ENCODE peak calls at places on chromosomes 6 and 20, in four cellular contexts. L, M, W and G are unnamed samples. For H3K27me3, the result is how much of the 10 kb centered on the place peaks cover.

GRCh38 chr6:39887692-39888450 is 46.4 kb downstream of the MOCS1 start:
- DNase-seq in M (no peak), W (peak), L (peak), G (peak)

GRCh38 chr6:81857812-81858211 is 105.3 kb upstream of the TENT5A start:
- DNase-seq in L (no peak), W (no peak), M (no peak), G (no peak)

GRCh38 chr6:108194503-108194902 is 28.7 kb downstream of the NR2E1 start:
- DNase-seq in L (no peak), M (no peak), W (no peak), G (no peak)

GRCh38 chr6:1606533-1607235 is 3.0 kb upstream of the FOXC1 start:
- DNase-seq in L (no peak), W (peak), M (no peak), G (no peak)

GRCh38 chr20:31566332-31566657 is 38.8 kb upstream of the ID1 start:
- DNase-seq in M (no peak), W (no peak), L (no peak), G (no peak)

GRCh38 chr6:31293343-31293742 is 21.5 kb upstream of the HLA-C start:
- DNase-seq in L (peak), W (peak), M (no peak), G (no peak)

GRCh38 chr20:37749185-37749584 is 55.4 kb downstream of the CTNNBL1 start:
- DNase-seq in M (no peak), W (no peak), L (no peak), G (no peak)

GRCh38 chr6:38264605-38265004 is 375.1 kb downstream of the BTBD9 start:
- DNase-seq in L (no peak), M (no peak), W (peak), G (no peak)

GRCh38 chr6:35177586-35177985 is 36.2 kb upstream of the SCUBE3 start:
- DNase-seq in W (no peak), L (no peak), M (no peak), G (no peak)

GRCh38 chr20:3764659-3765058 is 2.9 kb downstream of the ADISSP start:
- DNase-seq in W (no peak), M (no peak), L (no peak), G (no peak)

GRCh38 chr6:41733349-41733706 is 2.1 kb downstream of the TFEB start:
- DNase-seq in W (no peak), M (no peak), L (no peak), G (no peak)

GRCh38 chr6:73732845-73733675 is 37.1 kb downstream of the CD109 start:
- DNase-seq in L (peak), W (peak), M (peak), G (peak)

GRCh38 chr6:11392778-11393507 is 144.6 kb upstream of the TMEM170B start:
- DNase-seq in W (no peak), L (peak), M (no peak), G (peak)

GRCh38 chr6:10099086-10099499 is 315.8 kb downstream of the TFAP2A start:
- DNase-seq in L (no peak), M (no peak), W (no peak), G (peak)

GRCh38 chr6:157083343-157083742 is 240.0 kb downstream of the TMEM242 start:
- DNase-seq in M (no peak), W (no peak), L (no peak), G (no peak)

GRCh38 chr20:14672066-14672465 is 334.7 kb upstream of the FLRT3 start:
- DNase-seq in W (no peak), L (no peak), M (no peak), G (no peak)

GRCh38 chr6:108835218-108835850 is 12.9 kb upstream of the ARMC2 start:
- DNase-seq in M (peak), W (peak), L (peak), G (peak)

GRCh38 chr20:21353236-21353635 is 44.1 kb downstream of the NKX2-4 start:
- DNase-seq in W (no peak), L (peak), M (no peak), G (no peak)

GRCh38 chr6:26240981-26241770 is 123.8 kb upstream of the BTN3A2 start:
- DNase-seq in M (no peak), W (peak), L (peak), G (no peak)

GRCh38 chr20:3861191-3861590 is 14.6 kb downstream of the MAVS start:
- DNase-seq in L (no peak), W (no peak), M (no peak), G (no peak)

GRCh38 chr20:2206957-2207769 is 88.6 kb upstream of the TGM3 start:
- DNase-seq in L (peak), W (peak), M (peak), G (peak)

GRCh38 chr6:56046576-56046975 is 171.2 kb upstream of the BMP5 start:
- DNase-seq in W (no peak), L (peak), M (no peak), G (no peak)

GRCh38 chr6:47079638-47080037 is 37.5 kb upstream of the ADGRF1 start:
- DNase-seq in M (no peak), W (no peak), L (peak), G (no peak)

GRCh38 chr6:56730663-56731529 is 88.2 kb upstream of the DST start:
- DNase-seq in W (no peak), M (no peak), L (peak), G (no peak)

GRCh38 chr6:55925292-55925691 is 49.9 kb upstream of the BMP5 start:
- DNase-seq in M (no peak), L (peak), W (no peak), G (no peak)

GRCh38 chr6:158457616-158458278 is 102.1 kb upstream of the TMEM181 start:
- DNase-seq in W (no peak), M (no peak), L (no peak), G (no peak)

GRCh38 chr6:161151660-161152526 is 122.0 kb downstream of the AGPAT4 start:
- DNase-seq in L (no peak), M (no peak), W (no peak), G (no peak)

GRCh38 chr6:169975701-169976100 is 224.3 kb downstream of the ERMARD start:
- DNase-seq in L (no peak), M (no peak), W (no peak), G (no peak)

GRCh38 chr6:110552901-110553641 is 76.7 kb upstream of the SLC22A16 start:
- DNase-seq in W (no peak), L (no peak), M (no peak), G (no peak)

GRCh38 chr20:25317351-25318075 is 69.6 kb downstream of the PYGB start:
- DNase-seq in L (no peak), W (no peak), M (peak), G (no peak)

GRCh38 chr6:159302196-159302595 is 133.0 kb downstream of the FNDC1 start:
- DNase-seq in L (no peak), M (no peak), W (no peak), G (no peak)

GRCh38 chr20:22684072-22684762 is 99.8 kb upstream of the FOXA2 start:
- DNase-seq in M (no peak), L (peak), W (peak), G (peak)

DNA sequence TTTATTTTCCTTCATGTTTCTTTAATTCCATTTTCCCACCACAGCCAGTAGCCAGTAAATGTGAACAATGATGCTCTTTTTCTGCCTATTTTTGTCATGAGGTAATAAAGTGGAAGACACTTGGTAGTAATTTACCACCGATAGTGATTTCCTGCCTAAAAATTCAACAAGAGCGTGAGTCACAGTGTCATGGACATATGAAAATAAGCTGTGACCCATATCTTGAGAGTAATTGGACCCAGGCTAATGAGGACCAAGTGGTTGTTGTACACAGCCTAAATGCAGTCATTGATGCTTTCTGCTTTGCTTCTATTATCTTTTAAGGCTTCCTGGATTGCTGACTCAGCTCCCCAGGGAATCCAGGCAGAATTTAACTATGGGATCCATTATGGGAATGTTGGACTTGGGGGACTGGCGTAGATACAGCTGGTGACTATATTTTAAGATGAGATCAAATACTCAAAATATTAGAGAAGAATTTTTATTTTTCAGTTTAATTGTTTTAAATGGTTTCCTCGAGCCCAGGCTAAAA is 265.9 kb upstream of the FERMT1 start:
- DNase-seq in M (no peak), L (no peak), W (no peak), G (no peak)
- H3K27ac ChIP-seq in M (no peak), L (no peak), W (no peak), G (no peak)

DNA sequence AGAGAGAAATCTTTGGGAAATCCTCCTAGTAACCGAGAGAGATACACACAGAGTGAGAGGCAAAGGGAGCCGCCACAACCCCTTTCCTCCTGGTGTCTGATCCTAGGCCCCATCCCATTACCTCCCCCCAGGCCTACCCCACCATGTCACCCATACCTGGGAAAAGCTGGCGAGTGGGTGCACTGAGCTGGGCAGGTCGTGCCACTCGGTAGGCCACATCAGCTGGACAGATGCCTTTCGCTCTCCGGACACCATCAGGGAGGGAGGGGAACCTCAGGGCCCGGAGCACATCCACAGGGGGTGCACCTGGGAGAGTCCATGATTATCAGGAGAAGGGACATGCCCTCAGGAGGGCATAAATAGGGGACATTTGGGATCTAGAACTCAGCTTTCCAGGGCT is 3.1 kb downstream of the COL11A2 start:
- DNase-seq in W (no peak), M (no peak), L (no peak), G (no peak)
- H3K27me3 ChIP-seq in W (half or more), M (under half), L (under half), G (under half)

GRCh38 chr20:577167-577791 is 32.8 kb downstream of the TCF15 start:
- DNase-seq in L (peak), W (peak), M (no peak), G (no peak)
- TF ChIP-seq CTCF in L (peak), W (peak), M (no peak), G (no peak)

DNA sequence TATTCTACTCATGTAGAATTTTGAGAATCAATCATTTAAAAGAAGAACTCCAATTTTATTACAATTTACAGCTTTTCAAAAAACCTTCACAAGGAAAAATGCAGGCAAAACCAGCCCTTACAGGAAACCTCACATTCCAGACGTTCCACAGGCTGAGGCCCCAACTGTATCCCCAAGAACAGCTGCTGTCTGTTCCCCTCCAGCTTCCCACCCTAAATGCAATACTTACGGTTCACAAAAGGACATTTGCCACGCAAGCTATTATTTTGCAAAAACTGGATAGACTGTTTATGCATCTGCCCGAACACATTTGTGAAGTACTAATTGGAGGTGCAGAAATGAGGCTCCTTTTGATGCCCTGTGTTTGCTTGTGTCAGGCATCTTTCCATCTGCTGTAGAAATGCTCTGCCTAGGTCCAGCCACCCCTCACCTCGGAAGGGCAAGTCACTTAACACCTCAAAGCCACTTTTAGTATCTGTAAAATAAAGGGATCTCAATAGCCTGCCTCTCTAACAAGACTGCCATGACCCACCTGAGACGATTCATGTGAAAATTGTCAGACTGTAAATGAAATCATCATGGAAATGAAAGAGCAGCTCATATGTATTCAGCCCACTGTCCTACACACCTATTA is 26.5 kb downstream of the PDE10A start:
- DNase-seq in W (peak), L (peak), M (no peak), G (no peak)
- H3K27ac ChIP-seq in W (no peak), L (no peak), M (no peak), G (no peak)

GRCh38 chr20:63744574-63745423 is 5.2 kb downstream of the SLC2A4RG start:
- DNase-seq in W (no peak), L (no peak), M (no peak), G (no peak)
- H3K27me3 ChIP-seq in W (under half), L (under half), M (under half), G (under half)

GRCh38 chr6:140284871-140285270 is 910.4 kb upstream of the CITED2 start:
- DNase-seq in M (no peak), W (no peak), L (no peak), G (no peak)
- TF ChIP-seq CTCF in M (no peak), W (no peak), L (no peak), G (no peak)

DNA sequence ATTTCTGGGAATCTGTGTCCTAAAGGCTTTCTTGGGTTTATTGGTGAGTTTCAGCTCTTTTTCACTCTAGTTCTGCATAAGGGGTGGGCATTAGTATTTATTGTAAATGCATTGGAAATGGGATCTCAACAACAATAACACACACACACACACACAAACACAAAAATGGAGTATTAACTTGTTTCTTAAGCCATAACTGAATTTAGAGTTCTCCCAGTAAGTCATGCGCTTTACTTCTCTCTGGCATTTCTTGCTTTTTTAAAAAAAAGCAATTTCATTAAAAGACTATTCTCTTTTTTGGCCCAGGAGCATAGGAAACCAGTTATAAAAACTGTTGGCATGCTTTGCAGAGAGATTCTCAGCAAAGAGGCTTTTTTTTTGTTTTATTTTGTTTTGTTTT is 128.7 kb downstream of the BCAS1 start:
- DNase-seq in M (no peak), W (no peak), L (no peak), G (no peak)
- H3K27ac ChIP-seq in M (peak), W (no peak), L (peak), G (peak)

DNA sequence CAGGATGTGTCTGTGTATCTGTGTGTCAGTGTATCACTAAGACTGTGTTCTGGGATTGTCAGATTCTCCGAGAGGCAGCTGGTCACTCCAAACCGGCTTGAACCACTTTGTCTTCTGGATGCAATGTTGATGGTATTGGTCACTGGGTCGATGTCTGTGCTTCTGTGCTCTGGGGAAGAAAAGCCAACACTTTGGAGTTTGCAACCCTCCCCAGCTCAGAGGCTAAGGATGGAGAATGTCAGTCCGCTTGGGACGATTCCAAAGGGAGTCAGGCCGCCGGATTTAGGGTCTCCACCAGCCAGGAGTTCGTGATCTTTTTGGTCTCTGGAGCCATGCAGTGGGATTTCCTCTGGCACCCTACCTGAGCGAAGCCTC is 5.2 kb downstream of the MAFB start:
- DNase-seq in M (no peak), W (no peak), L (no peak), G (no peak)
- H3K27me3 ChIP-seq in M (under half), W (half or more), L (under half), G (half or more)

GRCh38 chr20:18686696-18687095 is 98.8 kb downstream of the DTD1 start:
- DNase-seq in W (no peak), L (no peak), M (no peak), G (no peak)
- TF ChIP-seq CTCF in W (no peak), L (no peak), M (no peak), G (no peak)

DNA sequence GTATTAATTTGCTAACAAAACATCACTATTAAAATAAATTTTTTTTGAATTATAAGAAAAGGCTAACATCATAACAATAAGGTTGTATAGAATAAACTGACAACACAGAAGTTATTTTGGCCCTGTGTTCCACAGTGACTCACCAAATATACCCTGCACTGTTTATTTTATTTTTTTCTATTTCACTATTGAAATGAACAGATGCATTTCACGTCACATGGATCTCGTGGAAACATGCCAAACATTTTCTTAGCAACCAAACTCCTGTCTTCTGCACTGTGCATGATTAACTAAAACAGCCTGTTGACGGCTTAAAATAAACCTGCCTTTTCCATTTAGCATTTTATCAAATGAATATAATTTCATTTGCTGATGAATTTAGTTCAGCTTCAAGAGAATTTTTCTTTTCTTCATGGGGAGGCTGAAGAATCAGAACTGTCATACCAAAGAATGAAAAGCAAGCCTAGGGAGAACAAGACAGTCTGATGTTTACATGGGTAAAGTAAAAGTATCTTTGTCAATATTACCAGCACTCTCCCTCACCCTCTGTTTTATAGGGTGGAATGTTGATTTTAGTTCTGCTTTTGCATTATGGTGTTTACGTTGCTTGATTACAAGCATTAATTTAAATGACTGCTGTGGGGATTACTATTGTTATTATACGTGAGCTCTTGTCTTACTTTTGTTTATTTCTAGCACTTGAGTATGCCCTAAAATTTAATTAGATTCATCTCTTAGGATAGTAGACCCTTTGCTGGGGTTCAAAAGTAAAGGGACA is 115.3 kb downstream of the LCA5 start:
- DNase-seq in W (no peak), M (no peak), L (peak), G (peak)
- H3K27ac ChIP-seq in W (no peak), M (no peak), L (peak), G (no peak)